ENCODE peak calls at places on chromosome 20, in eight cellular contexts. Q is nephron progenitor cell, H is T follicular helper cell, G is OCI-M1, I is neural progenitor cell, D is Ammon's horn, S is small intestine, E is GM23248. K is an unnamed sample.

GRCh38 chr20:1391640-1392442 is 1.0 kb downstream of the FKBP1A start:
- DNase-seq in Q (peak), H (no peak), G (peak), I (peak), D (peak), S (peak), E (peak), K (peak)

GRCh38 chr20:60636417-60636816 is 615.6 kb upstream of the CDH4 start:
- DNase-seq in Q (no peak), H (no peak), G (no peak), I (no peak), D (no peak), S (no peak), E (no peak), K (no peak)

GRCh38 chr20:50413088-50413500 is 97.1 kb upstream of the PTPN1 start:
- DNase-seq in Q (no peak), H (no peak), G (no peak), I (no peak), D (no peak), S (no peak), E (no peak), K (no peak)

GRCh38 chr20:61896058-61896961 is 169.4 kb downstream of the TAF4 start:
- DNase-seq in Q (peak), H (no peak), G (peak), I (peak), D (peak), S (peak), E (peak), K (peak)

GRCh38 chr20:44034451-44034850 is 119.8 kb downstream of the TOX2 start:
- DNase-seq in Q (no peak), H (no peak), G (no peak), I (no peak), D (no peak), S (no peak), E (no peak), K (no peak)

GRCh38 chr20:33532753-33533459 is 43.0 kb downstream of the CBFA2T2 start:
- DNase-seq in Q (no peak), H (no peak), G (no peak), I (no peak), D (no peak), S (no peak), E (peak), K (no peak)

GRCh38 chr20:24672886-24673677 is 203.7 kb downstream of the SYNDIG1 start:
- DNase-seq in Q (no peak), H (no peak), G (no peak), I (no peak), D (peak), S (no peak), E (peak), K (no peak)

GRCh38 chr20:6101346-6101745 is 21.5 kb downstream of the FERMT1 start:
- DNase-seq in Q (no peak), H (no peak), G (no peak), I (no peak), D (no peak), S (no peak), E (no peak), K (no peak)

GRCh38 chr20:45946149-45946970 is 11.9 kb downstream of the PCIF1 start:
- DNase-seq in Q (no peak), H (no peak), G (peak), I (no peak), D (peak), S (peak), E (peak), K (peak)

GRCh38 chr20:1166963-1167720 is 17.6 kb downstream of the TMEM74B start:
- DNase-seq in Q (no peak), H (no peak), G (no peak), I (no peak), D (no peak), S (no peak), E (no peak), K (no peak)

GRCh38 chr20:50569864-50570836 is 60.0 kb downstream of the PTPN1 start:
- DNase-seq in Q (no peak), H (no peak), G (peak), I (peak), D (no peak), S (no peak), E (peak), K (peak)

GRCh38 chr20:47370850-47371782 is 14.6 kb upstream of the ZMYND8 start:
- DNase-seq in Q (no peak), H (no peak), G (no peak), I (peak), D (no peak), S (no peak), E (no peak), K (no peak)

GRCh38 chr20:45911486-45912343 is at the start of gene PLTP:
- DNase-seq in Q (peak), H (no peak), G (peak), I (peak), D (peak), S (no peak), E (peak), K (no peak)

GRCh38 chr20:54015496-54015895 is 54.9 kb downstream of the BCAS1 start:
- DNase-seq in Q (no peak), H (no peak), G (no peak), I (no peak), D (no peak), S (no peak), E (no peak), K (no peak)

GRCh38 chr20:11193241-11193640 is 519.4 kb upstream of the JAG1 start:
- DNase-seq in Q (no peak), H (no peak), G (no peak), I (no peak), D (no peak), S (no peak), E (peak), K (no peak)

GRCh38 chr20:35648836-35649235 is 15.9 kb downstream of the CPNE1 start:
- DNase-seq in Q (no peak), H (no peak), G (no peak), I (no peak), D (no peak), S (no peak), E (peak), K (no peak)

GRCh38 chr20:4112490-4113420 is 97.4 kb upstream of the RNF24 start:
- DNase-seq in Q (no peak), H (no peak), G (peak), I (no peak), D (peak), S (peak), E (peak), K (peak)

GRCh38 chr20:45345104-45345936 is 2.9 kb downstream of the SDC4 start:
- DNase-seq in Q (no peak), H (no peak), G (no peak), I (no peak), D (no peak), S (peak), E (no peak), K (peak)

GRCh38 chr20:48618631-48619030 is 209.2 kb downstream of the PREX1 start:
- DNase-seq in Q (no peak), H (no peak), G (no peak), I (no peak), D (no peak), S (no peak), E (no peak), K (no peak)

K was measured in HT-29.